ENCODE peak calls at places on chromosomes 6 and 20, in five cellular contexts. A, O, B, M and K are unnamed samples.
A peak's percentile ranks its signal among the peaks of the same experiment; 100 is the strongest.

GRCh38 chr20:44115762-44116644 is 71.0 kb downstream of the JPH2 start:
- DNase-seq in A (no peak), O (no peak), B (no peak), M (no peak), K (no peak)

GRCh38 chr6:24918641-24919403 is 16.9 kb downstream of the RIPOR2 start:
- DNase-seq in A (no peak), O (no peak), B (peak; percentile 18), M (no peak), K (no peak)

GRCh38 chr6:139029470-139030210 is 1.1 kb downstream of the ABRACL start:
- DNase-seq in A (no peak), O (peak; percentile 56), B (peak; percentile 47), M (peak; percentile 62), K (peak; percentile 42)

GRCh38 chr6:4225207-4225872 is 90.0 kb upstream of the ECI2 start:
- DNase-seq in A (no peak), O (no peak), B (peak; percentile 16), M (peak; percentile 14), K (peak; percentile 6)

GRCh38 chr20:59672576-59672975 is 68.2 kb downstream of the PHACTR3 start:
- DNase-seq in A (no peak), O (no peak), B (no peak), M (no peak), K (no peak)

GRCh38 chr20:23926941-23927872 is 47.7 kb upstream of the CST5 start:
- DNase-seq in A (no peak), O (no peak), B (no peak), M (no peak), K (no peak)

GRCh38 chr6:19994909-19995308 is 157.7 kb downstream of the ID4 start:
- DNase-seq in A (no peak), O (no peak), B (no peak), M (no peak), K (no peak)

GRCh38 chr20:37518606-37519507 is 2.2 kb upstream of the NNAT start:
- DNase-seq in A (no peak), O (no peak), B (no peak), M (no peak), K (no peak)

GRCh38 chr6:11094411-11094851 is 797 bp downstream of the SMIM13 start:
- DNase-seq in A (no peak), O (peak; percentile 64), B (peak; percentile 55), M (peak; percentile 62), K (peak; percentile 65)

GRCh38 chr6:55175078-55175777 is 913 bp downstream of the HCRTR2 start:
- DNase-seq in A (no peak), O (no peak), B (no peak), M (no peak), K (no peak)

GRCh38 chr6:128464790-128465189 is 55.6 kb downstream of the PTPRK start:
- DNase-seq in A (no peak), O (peak; percentile 44), B (no peak), M (no peak), K (no peak)

GRCh38 chr6:112232845-112233256 is 21.5 kb downstream of the LAMA4 start:
- DNase-seq in A (no peak), O (peak; percentile 85), B (no peak), M (no peak), K (no peak)